ENCODE peak calls at places on chromosomes 16 and 17, in four cellular contexts. K, Z, Q and C are unnamed samples.

GRCh38 chr16:54647216-54647615 is 283.4 kb upstream of the IRX5 start:
- DNase-seq in K (peak), Z (no peak), Q (no peak), C (no peak)

GRCh38 chr16:66085651-66086050 is 280.8 kb upstream of the CDH5 start:
- DNase-seq in K (no peak), Z (no peak), Q (no peak), C (no peak)

GRCh38 chr17:40443196-40443987 is at the start of gene IGFBP4:
- DNase-seq in K (peak), Z (peak), Q (peak), C (peak)

GRCh38 chr17:10879110-10879509 is 41.2 kb upstream of the PIRT start:
- DNase-seq in K (peak), Z (peak), Q (no peak), C (no peak)

GRCh38 chr16:2042171-2042570 is 5.5 kb downstream of the NTHL1 start:
- DNase-seq in K (peak), Z (no peak), Q (no peak), C (no peak)

GRCh38 chr17:78883533-78884131 is 19.4 kb downstream of the CEP295NL start:
- DNase-seq in K (peak), Z (no peak), Q (peak), C (peak)

GRCh38 chr17:10875984-10876555 is 38.2 kb upstream of the PIRT start:
- DNase-seq in K (peak), Z (peak), Q (no peak), C (peak)

GRCh38 chr16:68083861-68084503 is 1.2 kb upstream of the NFATC3 start:
- DNase-seq in K (no peak), Z (no peak), Q (no peak), C (peak)

DNA sequence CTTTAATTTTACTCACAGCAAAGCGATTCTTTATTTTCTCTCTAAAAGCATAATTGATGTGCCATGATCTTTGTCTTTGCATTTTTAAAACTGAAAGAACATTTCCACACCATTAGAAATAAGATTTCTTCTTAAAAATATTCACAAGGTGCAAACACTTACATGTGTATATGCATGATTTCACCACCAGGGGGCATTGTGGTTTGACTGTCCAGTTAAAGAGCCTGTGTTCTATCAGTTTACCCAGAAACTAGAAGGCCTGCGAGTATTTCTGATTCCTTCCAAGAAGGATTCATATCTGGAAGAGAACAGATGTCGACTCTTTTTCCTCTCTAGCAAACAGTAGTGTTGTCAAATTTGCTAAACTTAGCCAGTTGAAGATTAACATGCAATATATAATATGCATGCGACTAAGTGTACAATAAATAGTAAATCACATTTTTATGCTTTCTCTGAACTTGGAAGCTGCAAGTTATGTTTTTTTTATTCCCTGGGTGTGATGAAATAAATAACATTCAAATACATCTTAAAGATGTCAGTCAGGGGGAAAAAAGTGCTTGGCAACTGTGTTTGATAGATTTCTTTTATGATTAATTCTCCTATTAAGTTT is 404.2 kb downstream of the WWOX start:
- DNase-seq in K (peak), Z (peak), Q (no peak), C (no peak)
- TF ChIP-seq CTCF in K (peak), Z (peak), Q (peak), C (peak)

GRCh38 chr17:74898376-74898946 is 5.0 kb upstream of the FADS6 start:
- DNase-seq in K (no peak), Z (no peak), Q (no peak), C (no peak)
- TF ChIP-seq CTCF in K (no peak), Z (no peak), Q (no peak), C (no peak)

GRCh38 chr17:75764417-75764710 is 628 bp downstream of the GALK1 start:
- DNase-seq in K (no peak), Z (no peak), Q (no peak), C (no peak)
- TF ChIP-seq CTCF in K (no peak), Z (no peak), Q (no peak), C (no peak)

GRCh38 chr16:89308391-89309333 is 91.2 kb downstream of the ZNF778 start:
- DNase-seq in K (no peak), Z (peak), Q (no peak), C (no peak)
- TF ChIP-seq CTCF in K (peak), Z (peak), Q (peak), C (peak)

DNA sequence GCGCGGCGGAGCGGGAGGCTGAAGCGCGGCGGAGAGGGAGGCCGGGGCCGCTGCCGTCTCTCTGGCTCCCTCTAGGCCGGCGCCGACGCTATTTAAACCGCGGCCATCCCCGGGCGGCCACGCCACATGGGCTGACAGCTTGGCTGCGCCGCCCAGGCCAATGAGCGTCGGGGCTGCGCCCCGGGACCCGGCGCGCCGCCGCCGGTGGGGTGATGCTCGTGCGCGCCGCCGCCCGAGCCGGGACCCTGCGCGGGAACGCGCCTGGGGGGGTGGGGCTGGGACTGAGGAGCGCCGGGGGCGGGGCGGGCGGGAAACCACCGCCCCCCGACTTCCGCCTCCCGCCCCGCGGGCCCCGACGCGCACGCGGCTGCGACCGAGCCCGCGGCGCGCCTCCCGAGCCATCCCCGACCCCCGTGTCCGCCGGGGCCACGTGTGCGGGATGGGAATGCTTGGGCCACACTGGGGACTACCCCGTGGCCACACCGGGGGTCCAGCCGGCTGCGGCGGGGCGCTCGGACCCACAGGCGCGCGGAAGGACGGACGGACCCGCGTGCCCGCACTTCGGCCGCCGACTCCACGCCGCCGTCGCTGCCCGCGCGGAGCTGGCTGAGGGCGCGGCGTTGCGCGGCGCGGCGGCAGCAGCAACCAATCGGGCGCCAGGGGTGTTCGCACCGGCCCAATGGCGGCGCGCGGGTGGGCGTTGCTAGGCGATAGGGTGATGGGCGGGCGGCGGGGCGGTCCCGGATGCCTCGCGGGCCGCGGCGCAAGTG is at the start of gene FASN:
- DNase-seq in K (peak), Z (peak), Q (peak), C (peak)
- TF ChIP-seq CTCF in K (no peak), Z (no peak), Q (peak), C (peak)

DNA sequence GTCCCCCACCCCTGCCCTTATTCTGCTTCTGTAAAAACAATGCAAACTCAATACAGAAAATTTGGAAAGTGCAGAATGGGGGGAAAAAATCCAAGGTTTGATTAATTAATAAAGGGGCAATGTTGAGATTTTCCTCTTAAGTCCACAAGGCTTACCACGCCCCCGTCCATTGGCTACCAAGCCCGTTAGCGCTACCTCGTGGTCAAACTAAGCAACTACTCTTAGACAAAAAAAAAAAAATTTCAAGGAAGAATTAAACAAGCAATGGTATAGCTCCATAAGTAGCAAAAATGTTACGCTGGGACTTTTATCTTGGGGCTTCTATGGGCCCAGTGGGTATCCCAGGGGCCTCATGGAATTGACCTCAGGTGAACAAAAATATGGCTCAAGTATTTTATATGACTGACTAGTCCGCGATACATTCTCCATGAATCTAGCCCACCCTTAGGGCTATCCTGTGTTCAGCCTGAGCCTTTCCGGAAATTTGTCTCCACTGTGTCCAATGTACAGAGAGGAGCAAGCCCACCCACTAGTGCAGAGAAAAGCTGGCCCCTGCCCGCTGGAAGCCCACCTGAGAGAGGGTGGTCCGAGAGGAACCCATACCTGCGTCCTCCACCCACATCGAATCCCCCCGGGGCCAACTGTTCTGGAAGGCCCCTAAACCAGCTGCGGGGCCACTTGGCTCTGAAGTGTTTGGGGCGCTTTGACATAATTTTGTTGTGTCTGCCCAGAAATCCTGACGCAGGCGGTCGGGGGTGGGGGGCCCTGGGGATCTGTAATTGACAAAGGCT is 19.1 kb upstream of the TEX2 start:
- DNase-seq in K (peak), Z (peak), Q (no peak), C (no peak)
- TF ChIP-seq CTCF in K (peak), Z (peak), Q (peak), C (peak)

GRCh38 chr17:46170609-46171432 is 22.4 kb downstream of the KANSL1 start:
- DNase-seq in K (no peak), Z (no peak), Q (no peak), C (no peak)
- TF ChIP-seq CTCF in K (no peak), Z (no peak), Q (no peak), C (no peak)

DNA sequence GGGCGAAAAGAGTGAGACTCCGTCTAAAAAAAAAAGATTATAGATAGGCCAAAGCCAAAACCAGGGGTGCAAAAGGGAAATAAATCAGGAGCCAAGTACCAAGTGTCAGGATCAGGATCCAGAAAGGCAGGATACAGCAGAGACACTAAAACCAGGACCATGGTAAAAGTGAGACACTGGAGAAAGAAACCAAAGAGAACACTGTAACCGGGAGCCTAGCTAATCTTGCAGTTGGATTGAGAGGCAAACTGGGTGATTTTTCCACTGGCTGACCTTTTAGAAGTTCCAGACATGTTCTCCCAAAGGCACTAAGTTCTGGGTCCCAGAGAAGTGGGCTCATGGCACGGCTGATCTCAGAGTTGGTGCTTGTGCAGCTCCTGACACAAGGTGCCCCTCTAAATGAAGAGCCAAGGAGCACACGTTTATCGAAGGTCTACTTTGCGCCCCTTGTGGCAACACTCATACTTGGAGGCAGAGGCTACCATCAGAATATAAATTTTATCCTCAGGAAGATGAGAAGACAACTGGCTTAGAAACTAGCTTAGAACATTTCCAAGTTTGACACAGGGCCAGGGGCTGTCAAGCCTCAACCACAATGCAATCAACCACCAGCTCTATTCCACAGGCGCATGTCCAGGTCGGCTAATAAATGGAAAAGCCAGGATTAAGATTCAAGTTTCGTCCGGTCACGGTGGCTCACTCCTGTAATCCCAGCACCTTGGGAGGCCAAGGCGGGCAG is 27.5 kb upstream of the HELZ start:
- DNase-seq in K (no peak), Z (peak), Q (no peak), C (no peak)
- TF ChIP-seq CTCF in K (no peak), Z (no peak), Q (no peak), C (peak)